ENCODE peak calls at places on chromosome 10, in eight cellular contexts. F, X, C, S, P, Y, E and J are unnamed samples.

GRCh38 chr10:58590152-58590551 is 77.5 kb downstream of the BICC1 start:
- DNase-seq in F (no peak), X (no peak), C (no peak), S (no peak), P (no peak), Y (no peak), E (no peak), J (peak)

GRCh38 chr10:30862486-30862885 is 169.2 kb downstream of the ZNF438 start:
- DNase-seq in F (no peak), X (no peak), C (no peak), S (no peak), P (no peak), Y (no peak), E (no peak), J (no peak)

GRCh38 chr10:91589015-91589655 is 43.7 kb downstream of the PPP1R3C start:
- DNase-seq in F (no peak), X (no peak), C (no peak), S (no peak), P (no peak), Y (no peak), E (no peak), J (peak)

GRCh38 chr10:12235796-12236195 is 39.8 kb downstream of the CDC123 start:
- DNase-seq in F (no peak), X (no peak), C (no peak), S (no peak), P (no peak), Y (no peak), E (no peak), J (no peak)

GRCh38 chr10:50552771-50553535 is 70.8 kb downstream of the SGMS1 start:
- DNase-seq in F (no peak), X (peak), C (peak), S (no peak), P (no peak), Y (no peak), E (peak), J (no peak)

GRCh38 chr10:22617516-22617915 is 96.9 kb downstream of the PIP4K2A start:
- DNase-seq in F (no peak), X (no peak), C (no peak), S (no peak), P (no peak), Y (no peak), E (no peak), J (no peak)

GRCh38 chr10:124129471-124129870 is 36.1 kb upstream of the CHST15 start:
- DNase-seq in F (no peak), X (no peak), C (no peak), S (no peak), P (no peak), Y (no peak), E (no peak), J (no peak)

GRCh38 chr10:14302035-14302434 is 28.7 kb downstream of the FRMD4A start:
- DNase-seq in F (no peak), X (no peak), C (peak), S (no peak), P (no peak), Y (no peak), E (no peak), J (no peak)

DNA sequence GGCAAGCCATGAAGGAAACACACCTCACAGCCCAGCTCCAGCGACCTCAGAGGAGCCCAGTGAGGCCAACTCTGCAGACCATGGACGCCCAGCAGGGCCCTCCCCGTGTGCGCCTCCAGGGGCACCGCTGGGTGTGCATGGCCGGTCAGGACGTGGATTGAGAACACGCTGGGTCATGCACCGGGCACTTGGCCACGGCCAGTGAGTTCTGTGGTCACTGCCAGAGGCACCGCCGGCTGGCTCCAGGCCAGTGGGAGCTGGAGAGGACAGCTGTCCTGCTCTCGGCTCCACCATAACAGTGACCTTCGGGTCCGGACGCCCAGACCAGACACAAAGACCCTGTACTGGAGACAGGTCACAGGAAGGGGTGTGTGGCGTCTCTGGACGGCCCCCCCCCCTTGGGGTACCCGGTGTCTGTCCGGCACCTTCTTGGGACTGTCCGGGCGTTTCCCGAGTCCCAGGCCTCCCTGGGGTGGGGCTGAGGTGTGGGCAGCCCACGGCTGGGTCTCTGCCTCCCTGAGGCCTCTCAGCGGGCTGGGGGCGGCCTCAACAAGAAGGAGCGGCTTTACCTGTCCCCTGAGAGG is 50.4 kb upstream of the NKX6-2 start:
- DNase-seq in F (no peak), X (no peak), C (no peak), S (peak), P (no peak), Y (no peak), E (peak), J (peak)
- H3K4me3 ChIP-seq in F (no peak), X (no peak), C (no peak), S (no peak), P (no peak), Y (no peak), E (no peak), J (no peak)

DNA sequence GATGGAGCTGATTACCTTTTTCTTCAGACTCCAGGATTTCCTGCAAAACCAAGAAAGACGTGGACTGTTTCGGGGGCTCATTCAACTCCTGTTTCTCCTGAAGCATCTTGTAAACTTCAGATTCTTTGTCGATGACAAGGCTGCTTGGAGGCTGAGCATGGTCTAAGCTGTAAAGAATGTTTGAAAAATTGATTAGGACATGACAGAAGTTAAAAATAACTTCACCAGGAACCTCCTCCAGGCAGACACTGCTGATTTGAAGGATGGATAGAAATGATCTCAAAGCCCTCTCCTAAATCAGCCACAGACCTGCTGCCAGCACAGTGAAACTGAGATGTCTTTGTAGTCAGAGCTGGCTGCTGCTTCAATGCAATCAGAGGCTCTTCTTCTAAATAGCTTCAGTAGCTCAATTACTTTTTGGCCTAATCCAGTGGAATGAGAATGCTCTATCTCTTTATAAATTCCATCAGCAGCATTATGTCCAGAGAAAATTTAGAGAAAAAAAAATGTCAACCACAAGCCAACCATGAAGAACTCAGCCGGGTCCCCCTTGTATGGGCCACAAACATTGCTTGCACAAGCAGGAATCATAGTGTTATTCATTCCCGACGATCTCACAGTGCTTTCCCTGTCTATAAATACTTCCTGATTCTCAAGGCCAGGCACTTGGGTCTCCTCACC is 43.5 kb downstream of the PDLIM1 start:
- DNase-seq in F (no peak), X (no peak), C (no peak), S (no peak), P (no peak), Y (no peak), E (no peak), J (no peak)
- H3K27ac ChIP-seq in F (peak), X (peak), C (peak), S (peak), P (no peak), Y (no peak), E (peak), J (no peak)

GRCh38 chr10:70131560-70131937 is 1.1 kb downstream of the AIFM2 start:
- DNase-seq in F (no peak), X (no peak), C (no peak), S (peak), P (no peak), Y (no peak), E (no peak), J (peak)

GRCh38 chr10:70135046-70135445 is 2.4 kb upstream of the AIFM2 start:
- DNase-seq in F (no peak), X (no peak), C (no peak), S (peak), P (no peak), Y (no peak), E (peak), J (peak)

GRCh38 chr10:70126700-70127395 is 5.8 kb downstream of the AIFM2 start:
- DNase-seq in F (no peak), X (no peak), C (no peak), S (peak), P (no peak), Y (no peak), E (no peak), J (no peak)

GRCh38 chr10:70132098-70133029 is at the start of gene AIFM2:
- DNase-seq in F (no peak), X (peak), C (peak), S (peak), P (peak), Y (no peak), E (peak), J (peak)

DNA sequence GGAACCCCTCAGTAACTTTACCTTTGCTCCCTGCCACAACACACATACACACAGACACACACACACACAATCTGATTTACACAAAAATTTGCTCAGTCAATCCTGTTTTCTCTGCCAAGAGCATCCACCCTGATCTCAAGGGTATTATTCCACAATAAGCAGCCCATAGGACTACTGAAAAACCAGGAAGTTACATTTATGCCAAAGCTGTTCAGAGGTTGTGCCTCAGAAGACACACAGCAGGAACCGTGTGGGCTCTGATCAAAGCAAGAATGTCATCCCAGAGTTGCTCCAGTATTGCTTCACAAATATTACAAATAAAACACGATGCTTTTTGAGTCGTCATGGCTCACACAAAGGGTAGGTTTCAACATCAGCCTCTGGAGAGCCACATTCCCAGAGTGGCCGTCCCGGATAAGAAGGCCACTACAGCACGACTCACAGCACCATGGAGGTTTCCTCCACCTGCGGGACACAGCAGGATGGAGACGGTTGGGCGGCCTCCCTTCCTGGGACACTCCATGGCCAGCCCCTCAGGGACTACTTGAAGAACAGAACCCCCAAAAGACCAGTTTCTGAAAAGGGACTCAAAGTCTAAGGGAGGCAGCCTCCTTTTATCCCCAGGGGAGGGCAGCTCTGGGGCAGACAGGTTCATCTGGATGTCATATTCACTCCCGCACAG is 1.6 kb downstream of the AIFM2 start:
- DNase-seq in F (no peak), X (no peak), C (no peak), S (peak), P (no peak), Y (no peak), E (no peak), J (peak)
- TF ChIP-seq POLR2AphosphoS5 in F (no peak), X (no peak), C (no peak), S (no peak), P (no peak), Y (no peak), E (peak), J (peak)

DNA sequence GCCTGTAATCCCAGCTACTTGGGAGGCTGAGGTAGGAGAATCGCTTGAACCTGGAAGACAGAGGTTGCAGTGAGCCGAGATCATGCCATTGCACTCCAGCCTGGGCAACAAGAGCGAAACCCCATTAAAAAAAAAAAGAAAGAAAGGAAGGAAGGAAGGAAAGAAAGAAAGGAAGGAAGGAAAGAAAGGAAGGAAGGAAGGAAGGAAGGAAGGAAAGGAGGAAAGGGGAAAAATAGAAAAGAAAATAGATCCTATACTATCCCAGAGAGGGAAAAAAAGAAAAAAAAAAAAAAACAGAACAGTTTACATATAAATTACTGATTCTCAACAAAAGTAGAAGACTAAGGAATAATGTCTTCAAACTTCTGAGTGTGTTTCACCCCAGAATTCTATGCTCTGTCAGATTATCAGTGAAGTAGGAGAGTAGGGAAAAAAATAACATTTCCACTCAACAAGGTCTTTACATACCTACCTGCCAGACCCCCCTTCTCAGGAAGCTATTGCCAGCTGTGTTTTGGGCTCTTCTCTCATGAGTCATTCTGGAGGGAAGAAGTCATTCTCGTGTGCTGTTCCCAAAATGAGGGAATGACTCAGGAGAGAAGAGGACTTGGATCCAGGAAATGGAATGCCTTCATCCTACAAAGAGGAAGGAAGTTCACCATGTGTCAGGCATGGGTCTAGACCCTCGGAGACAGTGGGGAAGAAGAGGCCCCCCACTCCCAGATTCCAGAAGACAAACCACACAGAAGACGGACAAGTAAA is 20.9 kb downstream of the RGS10 start:
- DNase-seq in F (no peak), X (no peak), C (no peak), S (no peak), P (peak), Y (no peak), E (no peak), J (no peak)
- H3K4me3 ChIP-seq in F (no peak), X (no peak), C (no peak), S (no peak), P (peak), Y (no peak), E (no peak), J (no peak)